ENCODE peak calls at places on chromosomes 3 and 15, in six cellular contexts. L is activated T-cell treated with anti-CD3 and anti-CD28 coated beads, Interleukin-2, amount 50 U/mL, for 1 hour; S is bronchial epithelial cell; F is HEK293T; U is brain microvascular endothelial cell; G is H54. N is an unnamed sample.

GRCh38 chr15:31467361-31467760 is 140.7 kb downstream of the KLF13 start:
- DNase-seq in L (no peak), S (no peak), F (no peak), U (no peak), G (no peak), N (no peak)

GRCh38 chr3:158709666-158710083 is 22.6 kb downstream of the RARRES1 start:
- DNase-seq in L (no peak), S (peak), F (no peak), U (peak), G (peak), N (no peak)

GRCh38 chr15:43794269-43795037 is 2.3 kb downstream of the SERF2 start:
- DNase-seq in L (no peak), S (no peak), F (no peak), U (peak), G (no peak), N (no peak)

GRCh38 chr15:39497016-39497758 is 83.7 kb upstream of the THBS1 start:
- DNase-seq in L (no peak), S (no peak), F (no peak), U (no peak), G (no peak), N (no peak)

GRCh38 chr3:100402150-100402706 is 889 bp downstream of the LNP1 start:
- DNase-seq in L (no peak), S (peak), F (no peak), U (no peak), G (no peak), N (no peak)

GRCh38 chr15:73495171-73495570 is 52.2 kb downstream of the REC114 start:
- DNase-seq in L (no peak), S (no peak), F (no peak), U (no peak), G (no peak), N (no peak)

GRCh38 chr15:25671132-25671531 is 192.0 kb downstream of the ATP10A start:
- DNase-seq in L (no peak), S (no peak), F (no peak), U (no peak), G (no peak), N (no peak)

GRCh38 chr3:138861755-138862333 is 27.1 kb upstream of the PIK3CB start:
- DNase-seq in L (no peak), S (peak), F (no peak), U (peak), G (peak), N (peak)

GRCh38 chr3:42490243-42490642 is 12.2 kb upstream of the VIPR1 start:
- DNase-seq in L (no peak), S (peak), F (no peak), U (peak), G (no peak), N (peak)

N was measured in left colon.